ENCODE peak calls at places on chromosomes 12 and 14, in seven cellular contexts. One of them, this sample, is unnamed.

GRCh38 chr12:15808250-15808971 is 19.2 kb upstream of the EPS8 start:
- DNase-seq in foreskin keratinocyte: no peak
- DNase-seq in cardiac muscle cell: no peak
- DNase-seq in psoas muscle: no peak
- DNase-seq in CD4-positive, alpha-beta T cell: no peak
- DNase-seq in GM12865: no peak
- DNase-seq in hepatocyte: no peak
- DNase-seq in this sample: no peak

GRCh38 chr12:51403744-51404143 is 12.5 kb upstream of the GALNT6 start:
- DNase-seq in CD4-positive, alpha-beta T cell: no peak
- DNase-seq in cardiac muscle cell: no peak
- DNase-seq in foreskin keratinocyte: no peak
- DNase-seq in GM12865: no peak
- DNase-seq in psoas muscle: no peak
- DNase-seq in hepatocyte: no peak
- DNase-seq in this sample: no peak

GRCh38 chr14:65901595-65901994 is 489.1 kb downstream of the FUT8 start:
- DNase-seq in CD4-positive, alpha-beta T cell: no peak
- DNase-seq in foreskin keratinocyte: no peak
- DNase-seq in cardiac muscle cell: no peak
- DNase-seq in GM12865: no peak
- DNase-seq in hepatocyte: no peak
- DNase-seq in psoas muscle: no peak
- DNase-seq in this sample: no peak

GRCh38 chr14:99945732-99946651 is 119.2 kb upstream of the EVL start:
- DNase-seq in GM12865: peak; percentile 76
- DNase-seq in hepatocyte: no peak
- DNase-seq in CD4-positive, alpha-beta T cell: no peak
- DNase-seq in psoas muscle: no peak
- DNase-seq in foreskin keratinocyte: no peak
- DNase-seq in cardiac muscle cell: no peak
- DNase-seq in this sample: no peak

GRCh38 chr14:53306926-53307325 is 153.8 kb upstream of the DDHD1 start:
- DNase-seq in cardiac muscle cell: peak; percentile 44
- DNase-seq in GM12865: no peak
- DNase-seq in CD4-positive, alpha-beta T cell: no peak
- DNase-seq in hepatocyte: no peak
- DNase-seq in psoas muscle: no peak
- DNase-seq in foreskin keratinocyte: no peak
- DNase-seq in this sample: peak; percentile 33

GRCh38 chr12:68317047-68317667 is 15.0 kb downstream of the MDM1 start:
- DNase-seq in hepatocyte: peak; percentile 76
- DNase-seq in psoas muscle: no peak
- DNase-seq in GM12865: peak; percentile 68
- DNase-seq in foreskin keratinocyte: no peak
- DNase-seq in cardiac muscle cell: peak; percentile 77
- DNase-seq in CD4-positive, alpha-beta T cell: peak; percentile 25
- DNase-seq in this sample: no peak

GRCh38 chr12:182381-182883 is 31.5 kb downstream of the SLC6A12 start:
- DNase-seq in hepatocyte: no peak
- DNase-seq in foreskin keratinocyte: peak; percentile 35
- DNase-seq in GM12865: no peak
- DNase-seq in psoas muscle: no peak
- DNase-seq in cardiac muscle cell: peak; percentile 51
- DNase-seq in CD4-positive, alpha-beta T cell: no peak
- DNase-seq in this sample: peak; percentile 55

GRCh38 chr12:94990222-94990621 is 13.3 kb downstream of the NDUFA12 start:
- DNase-seq in cardiac muscle cell: no peak
- DNase-seq in CD4-positive, alpha-beta T cell: no peak
- DNase-seq in psoas muscle: no peak
- DNase-seq in GM12865: peak; percentile 13
- DNase-seq in foreskin keratinocyte: no peak
- DNase-seq in hepatocyte: no peak
- DNase-seq in this sample: no peak

GRCh38 chr14:57871487-57872080 is 5.7 kb upstream of the SLC35F4 start:
- DNase-seq in GM12865: peak; percentile 43
- DNase-seq in cardiac muscle cell: peak; percentile 70
- DNase-seq in hepatocyte: peak; percentile 34
- DNase-seq in foreskin keratinocyte: peak; percentile 14
- DNase-seq in CD4-positive, alpha-beta T cell: no peak
- DNase-seq in psoas muscle: no peak
- DNase-seq in this sample: peak; percentile 33

GRCh38 chr12:26097046-26097878 is 27.6 kb downstream of the BHLHE41 start:
- DNase-seq in cardiac muscle cell: peak; percentile 83
- DNase-seq in psoas muscle: peak; percentile 67
- DNase-seq in hepatocyte: peak; percentile 84
- DNase-seq in CD4-positive, alpha-beta T cell: peak; percentile 40
- DNase-seq in foreskin keratinocyte: peak; percentile 36
- DNase-seq in GM12865: peak; percentile 69
- DNase-seq in this sample: peak; percentile 72

GRCh38 chr14:103329421-103330347 is 4.4 kb upstream of the EIF5 start:
- DNase-seq in psoas muscle: no peak
- DNase-seq in hepatocyte: peak; percentile 29
- DNase-seq in CD4-positive, alpha-beta T cell: no peak
- DNase-seq in GM12865: no peak
- DNase-seq in cardiac muscle cell: peak; percentile 83
- DNase-seq in foreskin keratinocyte: peak; percentile 11
- DNase-seq in this sample: peak; percentile 35

GRCh38 chr12:117020536-117021220 is 78.5 kb downstream of the TESC start:
- DNase-seq in foreskin keratinocyte: no peak
- DNase-seq in cardiac muscle cell: no peak
- DNase-seq in hepatocyte: no peak
- DNase-seq in psoas muscle: no peak
- DNase-seq in GM12865: no peak
- DNase-seq in CD4-positive, alpha-beta T cell: no peak
- DNase-seq in this sample: no peak

GRCh38 chr14:37622231-37622923 is 26.9 kb downstream of the TTC6 start:
- DNase-seq in GM12865: no peak
- DNase-seq in foreskin keratinocyte: no peak
- DNase-seq in psoas muscle: no peak
- DNase-seq in cardiac muscle cell: peak; percentile 67
- DNase-seq in CD4-positive, alpha-beta T cell: no peak
- DNase-seq in hepatocyte: peak; percentile 25
- DNase-seq in this sample: no peak

GRCh38 chr14:56423591-56423991 is 156.0 kb upstream of the TMEM260 start:
- DNase-seq in GM12865: no peak
- DNase-seq in foreskin keratinocyte: no peak
- DNase-seq in CD4-positive, alpha-beta T cell: no peak
- DNase-seq in psoas muscle: no peak
- DNase-seq in hepatocyte: peak; percentile 46
- DNase-seq in cardiac muscle cell: peak; percentile 75
- DNase-seq in this sample: no peak

GRCh38 chr12:11621797-11622423 is 27.6 kb upstream of the ETV6 start:
- DNase-seq in psoas muscle: no peak
- DNase-seq in foreskin keratinocyte: no peak
- DNase-seq in hepatocyte: no peak
- DNase-seq in GM12865: peak; percentile 51
- DNase-seq in cardiac muscle cell: peak; percentile 27
- DNase-seq in CD4-positive, alpha-beta T cell: peak; percentile 10
- DNase-seq in this sample: no peak

GRCh38 chr12:118377005-118377890 is 893 bp downstream of the SUDS3 start:
- DNase-seq in CD4-positive, alpha-beta T cell: no peak
- DNase-seq in hepatocyte: peak; percentile 10
- DNase-seq in psoas muscle: no peak
- DNase-seq in GM12865: peak; percentile 42
- DNase-seq in foreskin keratinocyte: no peak
- DNase-seq in cardiac muscle cell: no peak
- DNase-seq in this sample: peak; percentile 30

GRCh38 chr12:25387136-25388050 is 136.7 kb upstream of the KRAS start:
- DNase-seq in GM12865: peak; percentile 90
- DNase-seq in CD4-positive, alpha-beta T cell: peak; percentile 68
- DNase-seq in cardiac muscle cell: peak; percentile 93
- DNase-seq in hepatocyte: peak; percentile 93
- DNase-seq in foreskin keratinocyte: peak; percentile 50
- DNase-seq in psoas muscle: peak; percentile 83
- DNase-seq in this sample: peak; percentile 72

GRCh38 chr12:59084758-59085383 is 164.6 kb upstream of the LRIG3 start:
- DNase-seq in CD4-positive, alpha-beta T cell: no peak
- DNase-seq in psoas muscle: peak; percentile 19
- DNase-seq in foreskin keratinocyte: no peak
- DNase-seq in hepatocyte: peak; percentile 11
- DNase-seq in cardiac muscle cell: peak; percentile 34
- DNase-seq in GM12865: no peak
- DNase-seq in this sample: no peak

GRCh38 chr14:81537193-81537592 is 3.5 kb upstream of the SEL1L start:
- DNase-seq in foreskin keratinocyte: no peak
- DNase-seq in GM12865: no peak
- DNase-seq in CD4-positive, alpha-beta T cell: no peak
- DNase-seq in psoas muscle: no peak
- DNase-seq in cardiac muscle cell: no peak
- DNase-seq in hepatocyte: no peak
- DNase-seq in this sample: no peak

GRCh38 chr12:20101046-20101445 is 267.3 kb upstream of the PDE3A start:
- DNase-seq in GM12865: no peak
- DNase-seq in hepatocyte: no peak
- DNase-seq in psoas muscle: peak; percentile 36
- DNase-seq in CD4-positive, alpha-beta T cell: no peak
- DNase-seq in foreskin keratinocyte: no peak
- DNase-seq in cardiac muscle cell: peak; percentile 26
- DNase-seq in this sample: no peak

GRCh38 chr14:73640796-73641195 is 4.0 kb upstream of the DNAL1 start:
- DNase-seq in foreskin keratinocyte: no peak
- DNase-seq in CD4-positive, alpha-beta T cell: no peak
- DNase-seq in GM12865: no peak
- DNase-seq in psoas muscle: no peak
- DNase-seq in cardiac muscle cell: no peak
- DNase-seq in hepatocyte: no peak
- DNase-seq in this sample: no peak

GRCh38 chr14:76694106-76694505 is 67.2 kb upstream of the VASH1 start:
- DNase-seq in CD4-positive, alpha-beta T cell: no peak
- DNase-seq in hepatocyte: no peak
- DNase-seq in GM12865: no peak
- DNase-seq in cardiac muscle cell: no peak
- DNase-seq in psoas muscle: no peak
- DNase-seq in foreskin keratinocyte: no peak
- DNase-seq in this sample: no peak

GRCh38 chr14:88842414-88842813 is 18.0 kb downstream of the TTC8 start:
- DNase-seq in cardiac muscle cell: no peak
- DNase-seq in psoas muscle: no peak
- DNase-seq in foreskin keratinocyte: no peak
- DNase-seq in GM12865: no peak
- DNase-seq in CD4-positive, alpha-beta T cell: no peak
- DNase-seq in hepatocyte: no peak
- DNase-seq in this sample: no peak

GRCh38 chr14:100281286-100282082 is 24.8 kb downstream of the SLC25A29 start:
- DNase-seq in psoas muscle: no peak
- DNase-seq in GM12865: no peak
- DNase-seq in foreskin keratinocyte: no peak
- DNase-seq in hepatocyte: no peak
- DNase-seq in CD4-positive, alpha-beta T cell: no peak
- DNase-seq in cardiac muscle cell: no peak
- DNase-seq in this sample: peak; percentile 47

GRCh38 chr12:49702009-49702408 is 5.2 kb downstream of the FMNL3 start:
- DNase-seq in cardiac muscle cell: no peak
- DNase-seq in foreskin keratinocyte: no peak
- DNase-seq in psoas muscle: no peak
- DNase-seq in CD4-positive, alpha-beta T cell: no peak
- DNase-seq in GM12865: peak; percentile 45
- DNase-seq in hepatocyte: no peak
- DNase-seq in this sample: no peak

GRCh38 chr12:26563555-26563954 is 269.4 kb downstream of the ITPR2 start:
- DNase-seq in hepatocyte: no peak
- DNase-seq in CD4-positive, alpha-beta T cell: no peak
- DNase-seq in cardiac muscle cell: no peak
- DNase-seq in psoas muscle: no peak
- DNase-seq in foreskin keratinocyte: no peak
- DNase-seq in GM12865: no peak
- DNase-seq in this sample: no peak

GRCh38 chr14:84234281-84234680 is 1295.7 kb upstream of the FLRT2 start:
- DNase-seq in cardiac muscle cell: peak; percentile 3
- DNase-seq in hepatocyte: peak; percentile 4
- DNase-seq in foreskin keratinocyte: peak; percentile 58
- DNase-seq in CD4-positive, alpha-beta T cell: no peak
- DNase-seq in psoas muscle: no peak
- DNase-seq in GM12865: no peak
- DNase-seq in this sample: no peak

GRCh38 chr12:63440063-63440462 is 228.2 kb downstream of the DPY19L2 start:
- DNase-seq in GM12865: no peak
- DNase-seq in psoas muscle: no peak
- DNase-seq in CD4-positive, alpha-beta T cell: no peak
- DNase-seq in cardiac muscle cell: no peak
- DNase-seq in foreskin keratinocyte: no peak
- DNase-seq in hepatocyte: peak; percentile 6
- DNase-seq in this sample: no peak
- TF ChIP-seq CTCF in GM12865: no peak
- TF ChIP-seq CTCF in psoas muscle: no peak
- TF ChIP-seq CTCF in CD4-positive, alpha-beta T cell: no peak
- TF ChIP-seq CTCF in cardiac muscle cell: no peak
- TF ChIP-seq CTCF in foreskin keratinocyte: no peak
- TF ChIP-seq CTCF in hepatocyte: no peak
- TF ChIP-seq CTCF in this sample: no peak

DNA sequence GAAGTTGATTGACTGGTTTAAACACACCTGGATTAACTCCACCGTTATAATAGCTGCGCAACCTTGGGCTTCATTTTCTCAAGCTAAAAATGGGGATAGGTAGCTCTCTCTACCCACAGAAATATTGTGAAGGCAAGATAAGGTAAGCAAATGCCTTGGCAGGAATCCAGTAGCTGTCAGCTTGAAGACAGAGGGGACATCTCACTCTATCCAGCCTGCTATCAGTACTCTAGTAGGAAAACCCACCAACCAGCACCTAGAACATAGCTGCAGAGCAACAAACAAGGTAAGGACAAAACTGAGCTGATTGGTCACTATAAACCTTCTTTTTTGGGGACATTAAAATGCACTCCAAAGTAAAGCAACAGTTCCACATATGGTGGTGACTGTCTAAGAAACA is 7.7 kb downstream of the CSRP2 start:
- DNase-seq in cardiac muscle cell: no peak
- DNase-seq in psoas muscle: no peak
- DNase-seq in foreskin keratinocyte: no peak
- DNase-seq in GM12865: no peak
- DNase-seq in CD4-positive, alpha-beta T cell: no peak
- DNase-seq in hepatocyte: no peak
- DNase-seq in this sample: no peak
- TF ChIP-seq CTCF in cardiac muscle cell: no peak
- TF ChIP-seq CTCF in psoas muscle: no peak
- TF ChIP-seq CTCF in foreskin keratinocyte: no peak
- TF ChIP-seq CTCF in GM12865: no peak
- TF ChIP-seq CTCF in CD4-positive, alpha-beta T cell: no peak
- TF ChIP-seq CTCF in hepatocyte: no peak
- TF ChIP-seq CTCF in this sample: no peak

DNA sequence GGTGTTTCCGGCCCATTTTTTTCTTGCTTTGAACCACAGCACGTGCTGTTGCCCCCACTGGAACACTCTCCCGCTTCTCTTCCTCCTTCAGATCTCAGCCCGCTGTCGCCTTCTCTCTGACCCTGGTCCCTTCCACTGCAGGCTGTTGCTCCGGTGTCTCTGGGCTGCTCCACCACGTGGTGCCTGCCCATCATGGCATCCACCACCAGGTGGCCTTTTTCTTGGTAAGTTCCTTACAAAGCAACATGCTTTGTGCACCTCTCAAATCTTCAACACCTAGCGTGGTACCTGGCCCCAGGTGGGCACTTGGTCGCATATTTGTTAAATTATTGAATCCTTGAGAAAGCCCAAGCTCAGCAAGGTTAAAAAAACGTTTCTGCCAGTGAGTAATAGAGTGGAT is 19.1 kb downstream of the TUNAR start:
- DNase-seq in cardiac muscle cell: no peak
- DNase-seq in CD4-positive, alpha-beta T cell: no peak
- DNase-seq in psoas muscle: no peak
- DNase-seq in hepatocyte: peak; percentile 56
- DNase-seq in foreskin keratinocyte: no peak
- DNase-seq in GM12865: peak; percentile 51
- DNase-seq in this sample: no peak
- TF ChIP-seq CTCF in cardiac muscle cell: no peak
- TF ChIP-seq CTCF in CD4-positive, alpha-beta T cell: peak; percentile 21
- TF ChIP-seq CTCF in psoas muscle: no peak
- TF ChIP-seq CTCF in hepatocyte: peak; percentile 32
- TF ChIP-seq CTCF in foreskin keratinocyte: peak; percentile 15
- TF ChIP-seq CTCF in GM12865: peak; percentile 38
- TF ChIP-seq CTCF in this sample: peak; percentile 21

GRCh38 chr12:38911611-38912010 is 6.2 kb upstream of the CPNE8 start:
- DNase-seq in GM12865: no peak
- DNase-seq in hepatocyte: peak; percentile 21
- DNase-seq in foreskin keratinocyte: no peak
- DNase-seq in CD4-positive, alpha-beta T cell: no peak
- DNase-seq in psoas muscle: no peak
- DNase-seq in cardiac muscle cell: peak; percentile 21
- DNase-seq in this sample: no peak
- TF ChIP-seq CTCF in GM12865: peak; percentile 11
- TF ChIP-seq CTCF in hepatocyte: peak; percentile 27
- TF ChIP-seq CTCF in foreskin keratinocyte: peak; percentile 33
- TF ChIP-seq CTCF in CD4-positive, alpha-beta T cell: no peak
- TF ChIP-seq CTCF in psoas muscle: no peak
- TF ChIP-seq CTCF in cardiac muscle cell: peak; percentile 6
- TF ChIP-seq CTCF in this sample: no peak

This sample was measured in mammary epithelial cell.